ENCODE peak calls at places on chromosomes 16 and 17, in four cellular contexts. C is H1, F is K562, T is HepG2. H is an unnamed sample.

GRCh38 chr17:33200587-33200986 is 92.5 kb downstream of the ASIC2 start:
- DNase-seq in T (no peak), F (peak), C (no peak), H (peak)

GRCh38 chr17:6696906-6697305 is 16.3 kb downstream of the SLC13A5 start:
- DNase-seq in F (no peak), C (no peak), T (no peak), H (no peak)

GRCh38 chr16:71499775-71500364 is 10.7 kb upstream of the ZNF19 start:
- DNase-seq in C (peak), F (peak), T (peak), H (peak)

GRCh38 chr17:15470536-15470935 is 3.1 kb upstream of the CDRT4 start:
- DNase-seq in C (no peak), F (no peak), T (no peak), H (no peak)

GRCh38 chr17:58156839-58157803 is 8.9 kb downstream of the OR4D1 start:
- DNase-seq in F (peak), T (no peak), C (peak), H (peak)

GRCh38 chr16:11620243-11621003 is 33.7 kb upstream of the LITAF start:
- DNase-seq in F (no peak), C (no peak), T (no peak), H (no peak)

GRCh38 chr16:23784811-23785447 is 30.1 kb downstream of the CHP2 start:
- DNase-seq in T (no peak), F (peak), C (no peak), H (no peak)

GRCh38 chr17:9252525-9252924 is 231.2 kb downstream of the NTN1 start:
- DNase-seq in C (no peak), F (no peak), T (no peak), H (no peak)

GRCh38 chr17:15409721-15410247 is 57.6 kb downstream of the CDRT4 start:
- DNase-seq in F (no peak), C (no peak), T (no peak), H (no peak)

GRCh38 chr17:50638851-50639767 is 4.4 kb downstream of the ABCC3 start:
- DNase-seq in F (no peak), C (no peak), T (peak), H (no peak)

GRCh38 chr17:35130392-35130791 is 9.0 kb downstream of the FNDC8 start:
- DNase-seq in C (no peak), T (no peak), F (no peak), H (no peak)

GRCh38 chr16:49698416-49698815 is 157.5 kb downstream of the ZNF423 start:
- DNase-seq in T (no peak), F (peak), C (no peak), H (no peak)

GRCh38 chr17:245020-245419 is 63.6 kb upstream of the DOC2B start:
- DNase-seq in C (no peak), T (no peak), F (no peak), H (peak)

GRCh38 chr16:8718753-8719386 is 44.5 kb downstream of the ABAT start:
- DNase-seq in C (no peak), F (no peak), T (no peak), H (no peak)

GRCh38 chr17:41026668-41027471 is at the start of gene KRTAP1-5:
- DNase-seq in F (no peak), C (no peak), T (no peak), H (no peak)

GRCh38 chr17:11803226-11803625 is 194.0 kb downstream of the ZNF18 start:
- DNase-seq in C (no peak), F (no peak), T (no peak), H (no peak)

GRCh38 chr16:75074920-75075687 is 41.5 kb downstream of the LDHD start:
- DNase-seq in T (no peak), C (no peak), F (peak), H (no peak)

GRCh38 chr16:65889533-65889966 is 476.9 kb upstream of the CDH5 start:
- DNase-seq in C (no peak), T (no peak), F (no peak), H (no peak)

GRCh38 chr17:10019941-10020403 is 114.9 kb upstream of the RCVRN start:
- DNase-seq in T (no peak), F (no peak), C (no peak), H (no peak)

DNA sequence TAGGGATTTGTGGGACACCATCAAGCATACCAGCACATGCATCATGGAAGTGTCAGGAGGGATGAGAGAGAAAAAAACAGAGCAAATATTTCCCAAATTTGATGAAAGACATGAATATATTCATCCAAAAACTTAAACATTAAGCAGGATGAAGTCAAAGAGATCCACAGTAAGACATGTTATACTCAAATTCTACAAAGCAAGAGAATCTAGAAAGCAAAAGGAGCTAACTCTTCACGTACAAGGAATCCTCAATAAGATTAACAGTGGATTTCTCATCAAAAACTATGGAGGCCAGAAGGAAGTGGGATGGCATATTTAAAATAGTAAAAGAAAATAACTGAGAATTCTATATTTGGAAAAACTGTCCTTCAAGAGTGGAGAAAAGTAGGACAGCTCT is 374.8 kb downstream of the ZFHX3 start:
- DNase-seq in T (no peak), F (no peak), C (no peak), H (no peak)
- TF ChIP-seq JUN in T (no peak), F (no peak), C (no peak), H (no peak)

DNA sequence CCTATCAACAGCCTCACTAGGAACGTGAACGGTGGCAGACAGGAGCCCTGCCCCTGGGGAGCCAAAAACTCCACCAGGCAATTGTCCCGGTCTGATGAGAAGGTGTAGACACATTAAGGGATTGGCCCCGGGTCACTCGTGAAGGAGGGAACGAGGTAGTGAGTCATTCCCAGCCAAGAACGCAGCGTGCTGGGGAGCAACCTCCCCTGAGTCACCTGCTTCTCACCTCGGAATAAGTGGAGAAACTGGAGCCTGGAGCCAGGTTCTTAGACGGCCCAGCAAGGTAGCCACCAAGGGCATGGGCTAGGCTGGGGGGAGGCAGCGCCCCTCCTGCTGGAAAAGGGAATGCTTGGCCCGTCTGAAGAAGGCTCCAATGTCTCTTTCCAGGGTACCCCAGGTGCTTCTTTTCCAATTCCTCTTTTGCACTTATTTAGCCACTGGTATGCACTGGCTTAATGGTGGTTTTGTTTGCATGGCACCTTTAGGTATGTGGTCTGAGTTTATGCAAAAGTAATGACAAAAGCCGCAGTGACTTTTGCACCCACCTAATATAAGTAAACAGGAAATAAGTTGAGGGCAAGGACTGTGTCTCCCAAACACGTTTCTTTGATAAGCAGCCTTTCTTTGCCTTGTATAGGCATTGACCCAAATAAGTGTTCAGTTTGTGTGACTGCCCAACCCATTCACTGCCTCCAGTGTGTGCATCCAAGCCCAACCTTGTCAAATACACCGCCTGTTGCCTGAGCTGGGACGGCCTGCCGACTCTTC is 1.8 kb upstream of the HELZ start:
- DNase-seq in T (peak), C (peak), F (peak), H (peak)
- TF ChIP-seq ATF2 in T (peak), C (no peak), F (no peak), H (no peak)

GRCh38 chr17:82948081-82948511 is 108.3 kb upstream of the ZNF750 start:
- DNase-seq in F (no peak), C (no peak), T (no peak), H (no peak)
- TF ChIP-seq SP1 in F (no peak), C (no peak), T (no peak), H (no peak)

GRCh38 chr17:63973930-63974593 is 1.3 kb upstream of the SCN4A start:
- DNase-seq in F (no peak), T (no peak), C (no peak), H (no peak)

GRCh38 chr17:63972796-63973195 is at the start of gene SCN4A:
- DNase-seq in F (no peak), T (no peak), C (no peak), H (no peak)

GRCh38 chr17:63974594-63975192 is 2.0 kb upstream of the SCN4A start:
- DNase-seq in T (no peak), F (no peak), C (no peak), H (no peak)

GRCh38 chr17:63975541-63976092 is 2.9 kb upstream of the SCN4A start:
- DNase-seq in F (no peak), C (no peak), T (no peak), H (no peak)

GRCh38 chr17:63973247-63973646 is 529 bp upstream of the SCN4A start:
- DNase-seq in C (no peak), T (no peak), F (no peak), H (no peak)
- TF ChIP-seq JUN in C (no peak), T (no peak), F (no peak), H (no peak)

GRCh38 chr17:75487351-75488070 is 27.8 kb downstream of the CASKIN2 start:
- DNase-seq in C (no peak), T (no peak), F (peak), H (no peak)

GRCh38 chr17:75488693-75489510 is 26.4 kb downstream of the CASKIN2 start:
- DNase-seq in T (no peak), C (no peak), F (no peak), H (no peak)

GRCh38 chr17:75490173-75490743 is 25.1 kb downstream of the CASKIN2 start:
- DNase-seq in C (no peak), F (no peak), T (no peak), H (no peak)

GRCh38 chr17:75490953-75491649 is 24.2 kb downstream of the CASKIN2 start:
- DNase-seq in C (no peak), T (no peak), F (no peak), H (no peak)

GRCh38 chr17:75489511-75489955 is 25.8 kb downstream of the CASKIN2 start:
- DNase-seq in C (no peak), F (no peak), T (no peak), H (no peak)
- TF ChIP-seq ATF2 in C (no peak), F (no peak), T (no peak), H (no peak)